ENCODE peak calls at places on chromosomes 12 and 14, in eight cellular contexts. One of them, this sample, is unnamed.

GRCh38 chr14:104137297-104138097 is 890 bp upstream of the KIF26A start:
- DNase-seq in neural progenitor cell: peak
- DNase-seq in right cardiac atrium: peak
- DNase-seq in GM23248: peak
- DNase-seq in AG09309: no peak
- DNase-seq in AG10803: peak
- DNase-seq in mammary epithelial cell: no peak
- DNase-seq in cardiac fibroblast: peak
- DNase-seq in this sample: no peak

GRCh38 chr14:94768521-94769412 is 1.1 kb downstream of the GSC start:
- DNase-seq in GM23248: peak
- DNase-seq in cardiac fibroblast: no peak
- DNase-seq in mammary epithelial cell: no peak
- DNase-seq in AG09309: no peak
- DNase-seq in AG10803: peak
- DNase-seq in neural progenitor cell: peak
- DNase-seq in right cardiac atrium: no peak
- DNase-seq in this sample: no peak

GRCh38 chr12:97801471-97802045 is 339.0 kb downstream of the RMST start:
- DNase-seq in right cardiac atrium: no peak
- DNase-seq in cardiac fibroblast: no peak
- DNase-seq in AG10803: no peak
- DNase-seq in mammary epithelial cell: no peak
- DNase-seq in GM23248: no peak
- DNase-seq in neural progenitor cell: no peak
- DNase-seq in AG09309: no peak
- DNase-seq in this sample: no peak

GRCh38 chr14:104093366-104094055 is 8.0 kb downstream of the ASPG start:
- DNase-seq in GM23248: peak
- DNase-seq in right cardiac atrium: peak
- DNase-seq in cardiac fibroblast: no peak
- DNase-seq in AG10803: no peak
- DNase-seq in mammary epithelial cell: no peak
- DNase-seq in AG09309: no peak
- DNase-seq in neural progenitor cell: no peak
- DNase-seq in this sample: no peak

GRCh38 chr14:20697273-20698017 is 8.9 kb downstream of the ANG start:
- DNase-seq in right cardiac atrium: peak
- DNase-seq in neural progenitor cell: peak
- DNase-seq in AG10803: peak
- DNase-seq in AG09309: no peak
- DNase-seq in GM23248: peak
- DNase-seq in mammary epithelial cell: peak
- DNase-seq in cardiac fibroblast: peak
- DNase-seq in this sample: peak

GRCh38 chr12:5499566-5500325 is 67.8 kb downstream of the NTF3 start:
- DNase-seq in mammary epithelial cell: no peak
- DNase-seq in GM23248: peak
- DNase-seq in AG10803: peak
- DNase-seq in right cardiac atrium: no peak
- DNase-seq in cardiac fibroblast: no peak
- DNase-seq in AG09309: peak
- DNase-seq in neural progenitor cell: no peak
- DNase-seq in this sample: no peak

GRCh38 chr14:99402283-99402648 is 78.4 kb downstream of the SETD3 start:
- DNase-seq in neural progenitor cell: no peak
- DNase-seq in GM23248: no peak
- DNase-seq in cardiac fibroblast: no peak
- DNase-seq in AG09309: no peak
- DNase-seq in mammary epithelial cell: no peak
- DNase-seq in AG10803: no peak
- DNase-seq in right cardiac atrium: no peak
- DNase-seq in this sample: no peak

GRCh38 chr12:54719691-54720090 is 71.5 kb upstream of the DCD start:
- DNase-seq in cardiac fibroblast: no peak
- DNase-seq in AG09309: no peak
- DNase-seq in mammary epithelial cell: no peak
- DNase-seq in right cardiac atrium: no peak
- DNase-seq in GM23248: no peak
- DNase-seq in neural progenitor cell: no peak
- DNase-seq in AG10803: no peak
- DNase-seq in this sample: no peak

GRCh38 chr12:18578191-18578590 is 159.6 kb downstream of the PLCZ1 start:
- DNase-seq in neural progenitor cell: no peak
- DNase-seq in GM23248: peak
- DNase-seq in mammary epithelial cell: peak
- DNase-seq in AG09309: no peak
- DNase-seq in AG10803: peak
- DNase-seq in right cardiac atrium: no peak
- DNase-seq in cardiac fibroblast: peak
- DNase-seq in this sample: peak

GRCh38 chr12:65259501-65259900 is 19.0 kb upstream of the MSRB3 start:
- DNase-seq in neural progenitor cell: no peak
- DNase-seq in AG10803: no peak
- DNase-seq in cardiac fibroblast: no peak
- DNase-seq in right cardiac atrium: no peak
- DNase-seq in GM23248: no peak
- DNase-seq in AG09309: no peak
- DNase-seq in mammary epithelial cell: no peak
- DNase-seq in this sample: no peak

GRCh38 chr12:111429760-111430417 is 24.2 kb downstream of the SH2B3 start:
- DNase-seq in mammary epithelial cell: no peak
- DNase-seq in cardiac fibroblast: no peak
- DNase-seq in neural progenitor cell: no peak
- DNase-seq in AG09309: no peak
- DNase-seq in GM23248: no peak
- DNase-seq in right cardiac atrium: peak
- DNase-seq in AG10803: no peak
- DNase-seq in this sample: no peak

GRCh38 chr12:59937148-59937547 is 341.3 kb downstream of the SLC16A7 start:
- DNase-seq in cardiac fibroblast: no peak
- DNase-seq in AG10803: peak
- DNase-seq in GM23248: no peak
- DNase-seq in AG09309: no peak
- DNase-seq in right cardiac atrium: no peak
- DNase-seq in mammary epithelial cell: no peak
- DNase-seq in neural progenitor cell: no peak
- DNase-seq in this sample: no peak

GRCh38 chr14:94394594-94395305 is 6.3 kb upstream of the SERPINA1 start:
- DNase-seq in mammary epithelial cell: peak
- DNase-seq in cardiac fibroblast: peak
- DNase-seq in AG09309: peak
- DNase-seq in GM23248: peak
- DNase-seq in neural progenitor cell: no peak
- DNase-seq in right cardiac atrium: peak
- DNase-seq in AG10803: peak
- DNase-seq in this sample: peak

GRCh38 chr14:56115471-56115870 is 2.7 kb upstream of the PELI2 start:
- DNase-seq in GM23248: no peak
- DNase-seq in right cardiac atrium: no peak
- DNase-seq in cardiac fibroblast: no peak
- DNase-seq in AG10803: no peak
- DNase-seq in neural progenitor cell: no peak
- DNase-seq in mammary epithelial cell: no peak
- DNase-seq in AG09309: no peak
- DNase-seq in this sample: no peak

GRCh38 chr12:71438670-71439361 is 782 bp upstream of the LGR5 start:
- DNase-seq in neural progenitor cell: peak
- DNase-seq in AG09309: no peak
- DNase-seq in AG10803: no peak
- DNase-seq in mammary epithelial cell: no peak
- DNase-seq in GM23248: peak
- DNase-seq in right cardiac atrium: no peak
- DNase-seq in cardiac fibroblast: peak
- DNase-seq in this sample: peak

GRCh38 chr14:83170165-83170564 is 1636.5 kb upstream of the SEL1L start:
- DNase-seq in mammary epithelial cell: no peak
- DNase-seq in AG10803: no peak
- DNase-seq in neural progenitor cell: peak
- DNase-seq in AG09309: no peak
- DNase-seq in GM23248: no peak
- DNase-seq in right cardiac atrium: no peak
- DNase-seq in cardiac fibroblast: no peak
- DNase-seq in this sample: peak

GRCh38 chr14:103019827-103020226 is 37.5 kb downstream of the CDC42BPB start:
- DNase-seq in right cardiac atrium: no peak
- DNase-seq in mammary epithelial cell: no peak
- DNase-seq in GM23248: no peak
- DNase-seq in AG10803: peak
- DNase-seq in AG09309: no peak
- DNase-seq in cardiac fibroblast: peak
- DNase-seq in neural progenitor cell: no peak
- DNase-seq in this sample: no peak

GRCh38 chr12:95949801-95950206 is 6.7 kb downstream of the AMDHD1 start:
- DNase-seq in neural progenitor cell: peak
- DNase-seq in cardiac fibroblast: no peak
- DNase-seq in AG09309: no peak
- DNase-seq in GM23248: no peak
- DNase-seq in right cardiac atrium: no peak
- DNase-seq in AG10803: no peak
- DNase-seq in mammary epithelial cell: no peak
- DNase-seq in this sample: no peak

GRCh38 chr14:89720076-89720687 is 234.3 kb downstream of the EFCAB11 start:
- DNase-seq in AG09309: no peak
- DNase-seq in GM23248: no peak
- DNase-seq in cardiac fibroblast: no peak
- DNase-seq in right cardiac atrium: no peak
- DNase-seq in AG10803: no peak
- DNase-seq in neural progenitor cell: no peak
- DNase-seq in mammary epithelial cell: no peak
- DNase-seq in this sample: no peak

GRCh38 chr14:88614218-88614907 is 51.5 kb downstream of the ZC3H14 start:
- DNase-seq in right cardiac atrium: no peak
- DNase-seq in AG09309: peak
- DNase-seq in AG10803: peak
- DNase-seq in neural progenitor cell: no peak
- DNase-seq in GM23248: peak
- DNase-seq in cardiac fibroblast: peak
- DNase-seq in mammary epithelial cell: peak
- DNase-seq in this sample: peak

GRCh38 chr12:6532927-6533652 is 1.2 kb upstream of the GAPDH start:
- DNase-seq in mammary epithelial cell: peak
- DNase-seq in neural progenitor cell: peak
- DNase-seq in right cardiac atrium: peak
- DNase-seq in AG10803: peak
- DNase-seq in cardiac fibroblast: peak
- DNase-seq in GM23248: peak
- DNase-seq in AG09309: no peak
- DNase-seq in this sample: peak

GRCh38 chr12:6533653-6534157 is 612 bp upstream of the GAPDH start:
- DNase-seq in AG10803: peak
- DNase-seq in right cardiac atrium: peak
- DNase-seq in AG09309: no peak
- DNase-seq in cardiac fibroblast: peak
- DNase-seq in GM23248: peak
- DNase-seq in mammary epithelial cell: no peak
- DNase-seq in neural progenitor cell: peak
- DNase-seq in this sample: peak

GRCh38 chr12:6530576-6531260 is 3.6 kb upstream of the GAPDH start:
- DNase-seq in right cardiac atrium: no peak
- DNase-seq in neural progenitor cell: no peak
- DNase-seq in AG10803: no peak
- DNase-seq in cardiac fibroblast: no peak
- DNase-seq in AG09309: no peak
- DNase-seq in GM23248: no peak
- DNase-seq in mammary epithelial cell: no peak
- DNase-seq in this sample: no peak

GRCh38 chr12:6534158-6534913 is at the start of gene GAPDH:
- DNase-seq in neural progenitor cell: peak
- DNase-seq in GM23248: peak
- DNase-seq in AG09309: peak
- DNase-seq in right cardiac atrium: peak
- DNase-seq in AG10803: peak
- DNase-seq in cardiac fibroblast: peak
- DNase-seq in mammary epithelial cell: peak
- DNase-seq in this sample: peak

GRCh38 chr12:6532051-6532926 is 2.0 kb upstream of the GAPDH start:
- DNase-seq in neural progenitor cell: peak
- DNase-seq in AG10803: peak
- DNase-seq in GM23248: peak
- DNase-seq in AG09309: peak
- DNase-seq in cardiac fibroblast: peak
- DNase-seq in right cardiac atrium: no peak
- DNase-seq in mammary epithelial cell: peak
- DNase-seq in this sample: peak
- H3K4me3 ChIP-seq in neural progenitor cell: peak
- H3K4me3 ChIP-seq in AG10803: peak
- H3K4me3 ChIP-seq in GM23248: peak
- H3K4me3 ChIP-seq in AG09309: peak
- H3K4me3 ChIP-seq in cardiac fibroblast: peak
- H3K4me3 ChIP-seq in right cardiac atrium: peak
- H3K4me3 ChIP-seq in mammary epithelial cell: peak
- H3K4me3 ChIP-seq in this sample: peak

GRCh38 chr12:57130941-57131340 is 2.7 kb downstream of the LRP1 start:
- DNase-seq in AG09309: no peak
- DNase-seq in GM23248: no peak
- DNase-seq in mammary epithelial cell: no peak
- DNase-seq in AG10803: no peak
- DNase-seq in right cardiac atrium: no peak
- DNase-seq in neural progenitor cell: no peak
- DNase-seq in cardiac fibroblast: no peak
- DNase-seq in this sample: no peak
- H3K4me3 ChIP-seq in AG09309: peak
- H3K4me3 ChIP-seq in GM23248: peak
- H3K4me3 ChIP-seq in mammary epithelial cell: no peak
- H3K4me3 ChIP-seq in AG10803: peak
- H3K4me3 ChIP-seq in right cardiac atrium: peak
- H3K4me3 ChIP-seq in neural progenitor cell: no peak
- H3K4me3 ChIP-seq in cardiac fibroblast: peak
- H3K4me3 ChIP-seq in this sample: no peak

GRCh38 chr12:106098691-106099200 is 40.0 kb downstream of the NUAK1 start:
- DNase-seq in cardiac fibroblast: no peak
- DNase-seq in GM23248: no peak
- DNase-seq in AG09309: no peak
- DNase-seq in AG10803: no peak
- DNase-seq in mammary epithelial cell: no peak
- DNase-seq in neural progenitor cell: peak
- DNase-seq in right cardiac atrium: no peak
- DNase-seq in this sample: no peak
- H3K4me3 ChIP-seq in cardiac fibroblast: no peak
- H3K4me3 ChIP-seq in GM23248: no peak
- H3K4me3 ChIP-seq in AG09309: no peak
- H3K4me3 ChIP-seq in AG10803: no peak
- H3K4me3 ChIP-seq in mammary epithelial cell: no peak
- H3K4me3 ChIP-seq in neural progenitor cell: no peak
- H3K4me3 ChIP-seq in right cardiac atrium: no peak
- H3K4me3 ChIP-seq in this sample: no peak

DNA sequence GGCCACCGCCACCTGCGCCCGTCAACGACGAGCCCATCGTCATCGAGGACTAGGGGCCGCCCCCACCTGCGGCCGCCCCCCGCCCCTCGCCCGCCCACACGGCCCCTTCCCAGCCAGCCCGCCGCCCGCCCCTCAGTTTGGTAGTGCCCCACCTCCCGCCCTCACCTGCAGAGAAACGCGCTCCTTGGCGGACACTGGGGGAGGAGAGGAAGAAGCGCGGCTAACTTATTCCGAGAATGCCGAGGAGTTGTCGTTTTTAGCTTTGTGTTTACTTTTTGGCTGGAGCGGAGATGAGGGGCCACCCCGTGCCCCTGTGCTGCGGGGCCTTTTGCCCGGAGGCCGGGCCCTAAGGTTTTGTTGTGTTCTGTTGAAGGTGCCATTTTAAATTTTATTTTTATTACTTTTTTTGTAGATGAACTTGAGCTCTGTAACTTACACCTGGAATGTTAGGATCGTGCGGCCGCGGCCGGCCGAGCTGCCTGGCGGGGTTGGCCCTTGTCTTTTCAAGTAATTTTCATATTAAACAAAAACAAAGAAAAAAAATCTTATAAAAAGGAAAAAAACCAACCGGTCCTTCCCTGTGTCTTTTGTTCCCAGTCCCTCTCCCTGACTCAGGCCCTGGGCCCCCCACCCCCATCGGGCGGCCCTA is 4.3 kb upstream of the CRIP2 start:
- DNase-seq in right cardiac atrium: no peak
- DNase-seq in AG09309: no peak
- DNase-seq in neural progenitor cell: no peak
- DNase-seq in mammary epithelial cell: no peak
- DNase-seq in cardiac fibroblast: no peak
- DNase-seq in GM23248: no peak
- DNase-seq in AG10803: no peak
- DNase-seq in this sample: no peak
- H3K4me3 ChIP-seq in right cardiac atrium: no peak
- H3K4me3 ChIP-seq in AG09309: no peak
- H3K4me3 ChIP-seq in neural progenitor cell: no peak
- H3K4me3 ChIP-seq in mammary epithelial cell: no peak
- H3K4me3 ChIP-seq in cardiac fibroblast: no peak
- H3K4me3 ChIP-seq in GM23248: no peak
- H3K4me3 ChIP-seq in AG10803: no peak
- H3K4me3 ChIP-seq in this sample: no peak